ENCODE peak calls at places on chromosomes 12 and 14, in ten cellular contexts. D, T, G, R, L, C, I, E, V and Z are unnamed samples.

GRCh38 chr14:94897092-94897491 is 127.2 kb upstream of the GSC start:
- DNase-seq in D (peak; percentile 29), T (no peak), G (peak; percentile 78), R (no peak), L (no peak), C (peak; percentile 4), I (no peak), E (no peak), V (no peak), Z (no peak)

GRCh38 chr14:89629383-89629782 is 212.3 kb upstream of the FOXN3 start:
- DNase-seq in D (no peak), T (no peak), G (no peak), R (no peak), L (no peak), C (no peak), I (no peak), E (no peak), V (no peak), Z (no peak)

GRCh38 chr14:28101992-28102391 is 664.6 kb upstream of the FOXG1 start:
- DNase-seq in D (no peak), T (no peak), G (no peak), R (no peak), L (no peak), C (no peak), I (no peak), E (no peak), V (no peak), Z (no peak)

GRCh38 chr12:26523708-26524150 is 309.3 kb downstream of the ITPR2 start:
- DNase-seq in D (peak; percentile 87), T (no peak), G (peak; percentile 97), R (peak; percentile 87), L (no peak), C (peak; percentile 94), I (peak; percentile 85), E (peak; percentile 84), V (no peak), Z (no peak)

GRCh38 chr12:32021346-32021773 is 62.1 kb downstream of the RESF1 start:
- DNase-seq in D (no peak), T (no peak), G (no peak), R (no peak), L (no peak), C (no peak), I (no peak), E (no peak), V (no peak), Z (no peak)

GRCh38 chr12:56521590-56522371 is at the start of gene RBMS2:
- DNase-seq in D (peak; percentile 95), T (peak; percentile 76), G (peak; percentile 93), R (peak; percentile 91), L (peak; percentile 61), C (peak; percentile 86), I (peak; percentile 91), E (peak; percentile 74), V (peak; percentile 81), Z (peak; percentile 60)

GRCh38 chr12:22410497-22410896 is 76.0 kb upstream of the ST8SIA1 start:
- DNase-seq in D (no peak), T (peak; percentile 45), G (no peak), R (no peak), L (no peak), C (no peak), I (no peak), E (no peak), V (no peak), Z (no peak)

GRCh38 chr14:84375235-84375634 is 1154.7 kb upstream of the FLRT2 start:
- DNase-seq in D (peak; percentile 27), T (no peak), G (peak; percentile 3), R (no peak), L (no peak), C (peak; percentile 47), I (no peak), E (no peak), V (no peak), Z (no peak)

GRCh38 chr12:76026643-76027063 is 4.9 kb downstream of the PHLDA1 start:
- DNase-seq in D (peak; percentile 73), T (no peak), G (peak; percentile 83), R (no peak), L (no peak), C (no peak), I (no peak), E (no peak), V (no peak), Z (no peak)

GRCh38 chr12:50991296-50991695 is 34.9 kb downstream of the SLC11A2 start:
- DNase-seq in D (no peak), T (no peak), G (no peak), R (no peak), L (no peak), C (no peak), I (no peak), E (no peak), V (no peak), Z (peak; percentile 27)

GRCh38 chr12:67633024-67633423 is 15.5 kb upstream of the DYRK2 start:
- DNase-seq in D (no peak), T (no peak), G (no peak), R (no peak), L (no peak), C (no peak), I (no peak), E (no peak), V (no peak), Z (no peak)

GRCh38 chr12:43914923-43915468 is 79.1 kb downstream of the TMEM117 start:
- DNase-seq in D (no peak), T (no peak), G (no peak), R (no peak), L (no peak), C (no peak), I (peak; percentile 24), E (no peak), V (no peak), Z (no peak)

GRCh38 chr12:125518074-125518473 is 452.8 kb downstream of the AACS start:
- DNase-seq in D (peak; percentile 5), T (no peak), G (no peak), R (no peak), L (no peak), C (peak; percentile 37), I (no peak), E (no peak), V (no peak), Z (no peak)

GRCh38 chr12:92261071-92261470 is 115.4 kb upstream of the BTG1 start:
- DNase-seq in D (no peak), T (no peak), G (no peak), R (no peak), L (no peak), C (no peak), I (no peak), E (no peak), V (no peak), Z (no peak)

GRCh38 chr12:92255741-92256140 is 110.1 kb upstream of the BTG1 start:
- DNase-seq in D (no peak), T (no peak), G (no peak), R (no peak), L (no peak), C (no peak), I (no peak), E (no peak), V (no peak), Z (no peak)

GRCh38 chr12:92259852-92260251 is 114.2 kb upstream of the BTG1 start:
- DNase-seq in D (no peak), T (no peak), G (no peak), R (no peak), L (no peak), C (no peak), I (peak; percentile 7), E (no peak), V (no peak), Z (no peak)

GRCh38 chr12:92259291-92259690 is 113.6 kb upstream of the BTG1 start:
- DNase-seq in D (no peak), T (no peak), G (no peak), R (no peak), L (no peak), C (no peak), I (no peak), E (no peak), V (no peak), Z (no peak)

DNA sequence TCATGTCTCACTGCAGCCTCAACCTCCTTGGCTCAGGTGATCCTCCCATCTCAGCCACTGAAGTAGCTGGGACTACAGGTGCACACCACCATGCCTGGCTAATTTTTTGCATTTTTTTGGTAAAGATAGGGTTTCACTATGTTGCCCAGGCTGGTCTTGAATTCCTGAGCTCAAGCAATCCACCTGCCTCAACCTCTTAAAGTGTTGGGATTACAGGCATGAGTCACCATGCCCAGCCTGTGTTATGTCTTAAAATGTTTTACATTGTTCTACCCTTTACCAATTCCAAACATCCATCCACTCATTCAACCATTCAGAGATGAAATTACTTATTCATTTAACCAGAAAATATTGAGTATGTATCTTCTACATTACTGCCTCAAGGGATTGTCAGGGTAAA is 111.6 kb upstream of the BTG1 start:
- DNase-seq in D (no peak), T (no peak), G (no peak), R (no peak), L (no peak), C (no peak), I (no peak), E (no peak), V (no peak), Z (no peak)
- TF ChIP-seq CTCF in D (no peak), T (no peak), G (no peak), R (no peak), L (no peak), C (no peak), I (no peak), E (no peak), V (no peak), Z (no peak)

DNA sequence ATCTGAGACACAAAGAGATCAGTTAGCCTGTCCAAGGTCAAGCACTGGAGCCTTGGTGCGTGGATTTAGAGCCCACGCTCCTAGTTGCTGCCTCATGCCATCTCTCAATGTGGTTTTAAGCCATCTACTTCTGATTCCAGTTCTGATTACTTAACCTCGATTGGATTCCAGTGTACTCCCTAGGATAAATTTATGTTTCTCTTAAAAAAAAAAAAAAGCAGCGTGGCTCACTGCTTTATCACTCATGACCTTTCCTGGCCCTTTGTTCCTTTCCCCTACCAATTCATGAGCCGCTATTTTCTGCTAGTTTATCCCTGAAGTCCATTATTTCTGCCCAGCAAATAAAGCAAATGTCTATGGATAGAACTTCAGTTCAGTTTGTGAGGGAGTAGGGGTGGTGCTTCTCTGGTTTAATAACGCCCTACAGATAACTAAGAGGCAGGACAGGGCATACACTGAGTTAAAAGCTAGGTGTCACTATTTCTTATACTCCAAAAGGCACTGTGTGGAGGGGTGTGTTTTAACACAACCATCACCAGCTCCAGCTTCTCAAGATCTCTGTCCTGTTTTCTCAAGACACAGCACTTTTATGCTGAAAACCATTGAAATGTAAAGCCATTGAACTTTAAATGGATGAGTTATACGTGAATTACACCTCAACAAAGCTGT is 9.8 kb upstream of the PARP11 start:
- DNase-seq in D (peak; percentile 1), T (no peak), G (peak; percentile 31), R (no peak), L (peak; percentile 38), C (no peak), I (no peak), E (no peak), V (peak; percentile 22), Z (peak; percentile 53)
- TF ChIP-seq CTCF in D (peak; percentile 28), T (peak; percentile 18), G (peak; percentile 36), R (peak; percentile 36), L (peak; percentile 42), C (peak; percentile 26), I (peak; percentile 54), E (no peak), V (no peak), Z (peak; percentile 33)

GRCh38 chr12:15996254-15996653 is 85.1 kb downstream of the DERA start:
- DNase-seq in D (peak; percentile 29), T (no peak), G (peak; percentile 23), R (peak; percentile 44), L (no peak), C (no peak), I (peak; percentile 60), E (no peak), V (no peak), Z (no peak)
- TF ChIP-seq CTCF in D (peak; percentile 7), T (no peak), G (no peak), R (peak; percentile 18), L (no peak), C (no peak), I (peak; percentile 30), E (no peak), V (peak; percentile 9), Z (no peak)

GRCh38 chr12:127761880-127762279 is 505.1 kb upstream of the TMEM132C start:
- DNase-seq in D (no peak), T (no peak), G (no peak), R (no peak), L (no peak), C (no peak), I (no peak), E (no peak), V (no peak), Z (no peak)
- TF ChIP-seq CTCF in D (no peak), T (no peak), G (no peak), R (no peak), L (no peak), C (no peak), I (no peak), E (no peak), V (no peak), Z (no peak)